ENCODE peak calls at places on chromosomes 3 and 15, in five cellular contexts. One of them, this sample, is unnamed.

GRCh38 chr3:184315871-184316661 is 1.7 kb downstream of the EIF4G1 start:
- DNase-seq in WTC11: no peak
- DNase-seq in HepG2: no peak
- DNase-seq in K562: no peak
- DNase-seq in GM12878: no peak
- DNase-seq in this sample: no peak

GRCh38 chr3:49313902-49314676 is 25.8 kb downstream of the USP4 start:
- DNase-seq in WTC11: no peak
- DNase-seq in HepG2: no peak
- DNase-seq in K562: no peak
- DNase-seq in GM12878: peak
- DNase-seq in this sample: no peak

GRCh38 chr3:30122359-30122758 is 484.0 kb upstream of the TGFBR2 start:
- DNase-seq in WTC11: no peak
- DNase-seq in HepG2: no peak
- DNase-seq in K562: no peak
- DNase-seq in GM12878: no peak
- DNase-seq in this sample: no peak

GRCh38 chr15:64315136-64315661 is 40.8 kb downstream of the CSNK1G1 start:
- DNase-seq in WTC11: no peak
- DNase-seq in HepG2: no peak
- DNase-seq in K562: no peak
- DNase-seq in GM12878: no peak
- DNase-seq in this sample: no peak

GRCh38 chr3:194381460-194381875 is 11.9 kb upstream of the LRRC15 start:
- DNase-seq in WTC11: no peak
- DNase-seq in HepG2: no peak
- DNase-seq in K562: no peak
- DNase-seq in GM12878: no peak
- DNase-seq in this sample: no peak

GRCh38 chr3:124811441-124811840 is 75.7 kb downstream of the ITGB5 start:
- DNase-seq in WTC11: no peak
- DNase-seq in HepG2: no peak
- DNase-seq in K562: no peak
- DNase-seq in GM12878: no peak
- DNase-seq in this sample: no peak

GRCh38 chr15:79593119-79593869 is 161.2 kb downstream of the MINAR1 start:
- DNase-seq in WTC11: peak
- DNase-seq in HepG2: peak
- DNase-seq in K562: no peak
- DNase-seq in GM12878: no peak
- DNase-seq in this sample: peak

GRCh38 chr15:56660943-56661342 is 72.4 kb downstream of the ZNF280D start:
- DNase-seq in WTC11: no peak
- DNase-seq in HepG2: no peak
- DNase-seq in K562: no peak
- DNase-seq in GM12878: no peak
- DNase-seq in this sample: no peak

GRCh38 chr3:152121292-152121654 is 147.5 kb upstream of the MBNL1 start:
- DNase-seq in WTC11: no peak
- DNase-seq in HepG2: no peak
- DNase-seq in K562: no peak
- DNase-seq in GM12878: no peak
- DNase-seq in this sample: no peak

GRCh38 chr3:58175098-58175428 is 35.7 kb downstream of the DNASE1L3 start:
- DNase-seq in WTC11: no peak
- DNase-seq in HepG2: no peak
- DNase-seq in K562: no peak
- DNase-seq in GM12878: no peak
- DNase-seq in this sample: no peak

GRCh38 chr3:168364992-168365391 is 269.3 kb upstream of the GOLIM4 start:
- DNase-seq in WTC11: no peak
- DNase-seq in HepG2: no peak
- DNase-seq in K562: no peak
- DNase-seq in GM12878: no peak
- DNase-seq in this sample: no peak

GRCh38 chr15:25849431-25849921 is 13.7 kb downstream of the ATP10A start:
- DNase-seq in WTC11: no peak
- DNase-seq in HepG2: no peak
- DNase-seq in K562: no peak
- DNase-seq in GM12878: no peak
- DNase-seq in this sample: peak

GRCh38 chr3:194123735-194124134 is 12.2 kb upstream of the HES1 start:
- DNase-seq in WTC11: no peak
- DNase-seq in HepG2: no peak
- DNase-seq in K562: no peak
- DNase-seq in GM12878: no peak
- DNase-seq in this sample: no peak

GRCh38 chr3:140467104-140467577 is 210.7 kb upstream of the TRIM42 start:
- DNase-seq in WTC11: no peak
- DNase-seq in HepG2: peak
- DNase-seq in K562: no peak
- DNase-seq in GM12878: no peak
- DNase-seq in this sample: peak

GRCh38 chr3:161351330-161351729 is 20.0 kb downstream of the SPTSSB start:
- DNase-seq in WTC11: no peak
- DNase-seq in HepG2: no peak
- DNase-seq in K562: no peak
- DNase-seq in GM12878: no peak
- DNase-seq in this sample: no peak

GRCh38 chr3:56890448-56891083 is 88.8 kb upstream of the ARHGEF3 start:
- DNase-seq in WTC11: no peak
- DNase-seq in HepG2: no peak
- DNase-seq in K562: no peak
- DNase-seq in GM12878: no peak
- DNase-seq in this sample: no peak

GRCh38 chr3:117892991-117893390 is 1141.7 kb downstream of the IGSF11 start:
- DNase-seq in WTC11: no peak
- DNase-seq in HepG2: no peak
- DNase-seq in K562: no peak
- DNase-seq in GM12878: no peak
- DNase-seq in this sample: no peak

GRCh38 chr3:124676236-124676635 is 54.0 kb upstream of the UMPS start:
- DNase-seq in WTC11: no peak
- DNase-seq in HepG2: no peak
- DNase-seq in K562: no peak
- DNase-seq in GM12878: no peak
- DNase-seq in this sample: no peak

GRCh38 chr3:53240989-53241972 is 14.5 kb downstream of the TKT start:
- DNase-seq in WTC11: no peak
- DNase-seq in HepG2: no peak
- DNase-seq in K562: no peak
- DNase-seq in GM12878: no peak
- DNase-seq in this sample: no peak

GRCh38 chr3:9398715-9399708 is 1.6 kb downstream of the SETD5 start:
- DNase-seq in WTC11: no peak
- DNase-seq in HepG2: peak
- DNase-seq in K562: no peak
- DNase-seq in GM12878: no peak
- DNase-seq in this sample: no peak

GRCh38 chr3:3577823-3578222 is 221.4 kb upstream of the LRRN1 start:
- DNase-seq in WTC11: no peak
- DNase-seq in HepG2: no peak
- DNase-seq in K562: no peak
- DNase-seq in GM12878: no peak
- DNase-seq in this sample: no peak

GRCh38 chr3:26712211-26713026 is 89.8 kb downstream of the LRRC3B start:
- DNase-seq in WTC11: no peak
- DNase-seq in HepG2: peak
- DNase-seq in K562: peak
- DNase-seq in GM12878: no peak
- DNase-seq in this sample: peak

GRCh38 chr3:72481542-72481941 is 366.7 kb downstream of the SHQ1 start:
- DNase-seq in WTC11: no peak
- DNase-seq in HepG2: no peak
- DNase-seq in K562: no peak
- DNase-seq in GM12878: no peak
- DNase-seq in this sample: no peak

GRCh38 chr3:51985063-51985462 is 1.7 kb downstream of the ACY1 start:
- DNase-seq in WTC11: no peak
- DNase-seq in HepG2: no peak
- DNase-seq in K562: no peak
- DNase-seq in GM12878: no peak
- DNase-seq in this sample: no peak

GRCh38 chr3:141632779-141633374 is 105.2 kb upstream of the RNF7 start:
- DNase-seq in WTC11: no peak
- DNase-seq in HepG2: no peak
- DNase-seq in K562: no peak
- DNase-seq in GM12878: no peak
- DNase-seq in this sample: no peak

GRCh38 chr3:152309535-152310317 is 41.0 kb downstream of the MBNL1 start:
- DNase-seq in WTC11: no peak
- DNase-seq in HepG2: no peak
- DNase-seq in K562: no peak
- DNase-seq in GM12878: no peak
- DNase-seq in this sample: no peak

GRCh38 chr15:27237319-27237939 is 266.4 kb downstream of the GABRG3 start:
- DNase-seq in WTC11: no peak
- DNase-seq in HepG2: no peak
- DNase-seq in K562: no peak
- DNase-seq in GM12878: no peak
- DNase-seq in this sample: no peak

GRCh38 chr15:29312387-29312786 is 42.8 kb upstream of the NSMCE3 start:
- DNase-seq in WTC11: no peak
- DNase-seq in HepG2: no peak
- DNase-seq in K562: no peak
- DNase-seq in GM12878: no peak
- DNase-seq in this sample: no peak

DNA sequence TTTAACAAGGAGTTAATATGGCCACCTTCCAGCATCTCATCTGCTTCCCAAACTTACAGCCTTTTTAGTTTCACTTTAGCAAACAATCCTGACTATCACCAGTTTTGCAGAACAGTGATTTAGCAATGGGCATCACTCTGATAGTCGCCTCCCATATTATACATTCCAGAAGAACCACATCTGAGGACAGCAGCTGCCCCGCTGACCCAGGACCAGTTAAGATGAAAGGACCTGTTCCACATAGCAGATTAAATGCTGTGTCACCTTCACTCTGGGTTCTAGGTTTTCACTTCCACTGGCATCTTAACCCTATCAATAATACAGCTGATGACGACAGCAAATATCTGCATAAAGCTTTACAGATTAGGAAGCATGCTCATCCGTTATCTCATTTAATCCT is 99.8 kb downstream of the TRIM69 start:
- DNase-seq in WTC11: no peak
- DNase-seq in HepG2: peak
- DNase-seq in K562: no peak
- DNase-seq in GM12878: no peak
- DNase-seq in this sample: no peak
- TF ChIP-seq ESRRA in WTC11: no peak
- TF ChIP-seq ESRRA in HepG2: no peak
- TF ChIP-seq ESRRA in K562: no peak
- TF ChIP-seq ESRRA in GM12878: no peak
- TF ChIP-seq ESRRA in this sample: no peak

GRCh38 chr15:38612159-38612863 is 47.7 kb upstream of the RASGRP1 start:
- DNase-seq in WTC11: no peak
- DNase-seq in HepG2: no peak
- DNase-seq in K562: no peak
- DNase-seq in GM12878: no peak
- DNase-seq in this sample: no peak

GRCh38 chr15:38608682-38609081 is 44.1 kb upstream of the RASGRP1 start:
- DNase-seq in WTC11: no peak
- DNase-seq in HepG2: no peak
- DNase-seq in K562: no peak
- DNase-seq in GM12878: no peak
- DNase-seq in this sample: no peak

GRCh38 chr15:38609097-38609738 is 44.6 kb upstream of the RASGRP1 start:
- DNase-seq in WTC11: no peak
- DNase-seq in HepG2: no peak
- DNase-seq in K562: no peak
- DNase-seq in GM12878: no peak
- DNase-seq in this sample: no peak

GRCh38 chr15:38611228-38611627 is 46.6 kb upstream of the RASGRP1 start:
- DNase-seq in WTC11: no peak
- DNase-seq in HepG2: no peak
- DNase-seq in K562: no peak
- DNase-seq in GM12878: no peak
- DNase-seq in this sample: no peak

GRCh38 chr15:38610748-38611147 is 46.1 kb upstream of the RASGRP1 start:
- DNase-seq in WTC11: no peak
- DNase-seq in HepG2: no peak
- DNase-seq in K562: no peak
- DNase-seq in GM12878: no peak
- DNase-seq in this sample: no peak
- TF ChIP-seq ESRRA in WTC11: no peak
- TF ChIP-seq ESRRA in HepG2: no peak
- TF ChIP-seq ESRRA in K562: no peak
- TF ChIP-seq ESRRA in GM12878: no peak
- TF ChIP-seq ESRRA in this sample: no peak

GRCh38 chr3:197428117-197428761 is 127.5 kb downstream of the BDH1 start:
- DNase-seq in WTC11: no peak
- DNase-seq in HepG2: peak
- DNase-seq in K562: peak
- DNase-seq in GM12878: no peak
- DNase-seq in this sample: peak
- TF ChIP-seq ESRRA in WTC11: no peak
- TF ChIP-seq ESRRA in HepG2: no peak
- TF ChIP-seq ESRRA in K562: no peak
- TF ChIP-seq ESRRA in GM12878: no peak
- TF ChIP-seq ESRRA in this sample: no peak

GRCh38 chr3:129561619-129562248 is 18.8 kb downstream of the H1-8 start:
- DNase-seq in WTC11: no peak
- DNase-seq in HepG2: no peak
- DNase-seq in K562: no peak
- DNase-seq in GM12878: no peak
- DNase-seq in this sample: no peak

GRCh38 chr3:129558772-129559564 is 16.0 kb downstream of the H1-8 start:
- DNase-seq in WTC11: no peak
- DNase-seq in HepG2: peak
- DNase-seq in K562: peak
- DNase-seq in GM12878: no peak
- DNase-seq in this sample: peak

GRCh38 chr3:129559565-129560079 is 16.6 kb downstream of the H1-8 start:
- DNase-seq in WTC11: no peak
- DNase-seq in HepG2: no peak
- DNase-seq in K562: no peak
- DNase-seq in GM12878: no peak
- DNase-seq in this sample: no peak

GRCh38 chr3:129560931-129561594 is 18.1 kb downstream of the H1-8 start:
- DNase-seq in WTC11: no peak
- DNase-seq in HepG2: no peak
- DNase-seq in K562: no peak
- DNase-seq in GM12878: no peak
- DNase-seq in this sample: no peak

GRCh38 chr3:129560269-129560787 is 17.4 kb downstream of the H1-8 start:
- DNase-seq in WTC11: no peak
- DNase-seq in HepG2: no peak
- DNase-seq in K562: peak
- DNase-seq in GM12878: no peak
- DNase-seq in this sample: no peak
- TF ChIP-seq ESRRA in WTC11: no peak
- TF ChIP-seq ESRRA in HepG2: no peak
- TF ChIP-seq ESRRA in K562: no peak
- TF ChIP-seq ESRRA in GM12878: no peak
- TF ChIP-seq ESRRA in this sample: no peak

GRCh38 chr15:54250351-54250750 is 272.1 kb downstream of the UNC13C start:
- DNase-seq in WTC11: no peak
- DNase-seq in HepG2: no peak
- DNase-seq in K562: no peak
- DNase-seq in GM12878: no peak
- DNase-seq in this sample: no peak
- TF ChIP-seq ESRRA in WTC11: no peak
- TF ChIP-seq ESRRA in HepG2: no peak
- TF ChIP-seq ESRRA in K562: no peak
- TF ChIP-seq ESRRA in GM12878: no peak
- TF ChIP-seq ESRRA in this sample: no peak